ENCODE peak calls at places on chromosomes 3 and 15, in five cellular contexts. Z is lower lobe of right lung; B is T-helper 9 cell; W is left cardiac atrium; P is activated CD4-positive, alpha-beta T cell treated with anti-CD3 and anti-CD28 coated beads, Interleukin-2, amount 50 U/mL, for 24 hours. C is an unnamed sample.

GRCh38 chr15:69848551-69849231 is 249.0 kb downstream of the TLE3 start:
- DNase-seq in Z (no peak), B (no peak), W (no peak), P (no peak), C (peak; percentile 16)

GRCh38 chr3:112111785-112112402 is 21.2 kb downstream of the GCSAM start:
- DNase-seq in Z (no peak), B (peak; percentile 24), W (no peak), P (no peak), C (peak; percentile 55)

GRCh38 chr3:188832146-188832545 is 339.6 kb upstream of the TPRG1 start:
- DNase-seq in Z (no peak), B (no peak), W (no peak), P (no peak), C (peak; percentile 23)

GRCh38 chr3:196631655-196632032 is 7.8 kb upstream of the NRROS start:
- DNase-seq in Z (no peak), B (no peak), W (no peak), P (no peak), C (no peak)

GRCh38 chr15:77035999-77036471 is 34.9 kb downstream of the TSPAN3 start:
- DNase-seq in Z (peak; percentile 45), B (no peak), W (no peak), P (no peak), C (no peak)

GRCh38 chr3:140186421-140186920 is 251.5 kb downstream of the CLSTN2 start:
- DNase-seq in Z (no peak), B (no peak), W (peak; percentile 24), P (no peak), C (peak; percentile 56)

GRCh38 chr3:111763101-111763500 is 96.0 kb upstream of the PHLDB2 start:
- DNase-seq in Z (no peak), B (no peak), W (no peak), P (no peak), C (no peak)

GRCh38 chr3:179263134-179263533 is 12.2 kb upstream of the KCNMB3 start:
- DNase-seq in Z (no peak), B (no peak), W (no peak), P (no peak), C (no peak)

GRCh38 chr3:12461097-12461649 is 23.1 kb upstream of the TSEN2 start:
- DNase-seq in Z (no peak), B (no peak), W (no peak), P (no peak), C (no peak)

GRCh38 chr15:68620721-68621528 is 42.1 kb downstream of the CORO2B start:
- DNase-seq in Z (peak; percentile 70), B (no peak), W (peak; percentile 92), P (no peak), C (no peak)

GRCh38 chr3:37974121-37974927 is 16.3 kb upstream of the VILL start:
- DNase-seq in Z (peak; percentile 78), B (peak; percentile 60), W (peak; percentile 63), P (peak; percentile 39), C (peak; percentile 64)

GRCh38 chr3:107315136-107315535 is 62.1 kb upstream of the CCDC54 start:
- DNase-seq in Z (no peak), B (no peak), W (no peak), P (no peak), C (peak; percentile 46)

GRCh38 chr15:47987908-47988532 is 132.8 kb upstream of the SLC24A5 start:
- DNase-seq in Z (no peak), B (no peak), W (no peak), P (no peak), C (peak; percentile 17)

GRCh38 chr15:42157981-42158765 is 1.7 kb upstream of the PLA2G4F start:
- DNase-seq in Z (no peak), B (no peak), W (no peak), P (no peak), C (peak; percentile 48)

GRCh38 chr15:72967397-72967796 is 84.9 kb upstream of the NEO1 start:
- DNase-seq in Z (no peak), B (no peak), W (no peak), P (no peak), C (no peak)

GRCh38 chr3:2452249-2452648 is 353.6 kb downstream of the CNTN4 start:
- DNase-seq in Z (no peak), B (no peak), W (no peak), P (no peak), C (no peak)

GRCh38 chr15:73599934-73600333 is 33.3 kb downstream of the NPTN start:
- DNase-seq in Z (no peak), B (no peak), W (no peak), P (no peak), C (peak; percentile 78)

GRCh38 chr3:141328286-141329166 is 39.8 kb upstream of the ZBTB38 start:
- DNase-seq in Z (no peak), B (no peak), W (no peak), P (no peak), C (no peak)

GRCh38 chr15:28885630-28886430 is at the start of gene APBA2:
- DNase-seq in Z (no peak), B (peak; percentile 23), W (no peak), P (peak; percentile 24), C (no peak)

GRCh38 chr3:42129014-42129953 is 38.1 kb downstream of the TRAK1 start:
- DNase-seq in Z (no peak), B (no peak), W (no peak), P (no peak), C (no peak)

GRCh38 chr3:131735121-131735520 is 232.3 kb upstream of the MRPL3 start:
- DNase-seq in Z (no peak), B (no peak), W (no peak), P (no peak), C (peak; percentile 60)

GRCh38 chr3:79515072-79515471 is 252.7 kb downstream of the ROBO1 start:
- DNase-seq in Z (no peak), B (no peak), W (no peak), P (no peak), C (no peak)

GRCh38 chr3:147411235-147411607 is 2.1 kb downstream of the ZIC1 start:
- DNase-seq in Z (no peak), B (no peak), W (no peak), P (no peak), C (no peak)

GRCh38 chr3:124115279-124115678 is 123.4 kb upstream of the ROPN1 start:
- DNase-seq in Z (no peak), B (no peak), W (no peak), P (no peak), C (no peak)

GRCh38 chr3:46926039-46926438 is 48.5 kb downstream of the PTH1R start:
- DNase-seq in Z (peak; percentile 80), B (no peak), W (peak; percentile 64), P (no peak), C (peak; percentile 37)

GRCh38 chr15:36960179-36960946 is 140.0 kb downstream of the MEIS2 start:
- DNase-seq in Z (no peak), B (no peak), W (no peak), P (no peak), C (no peak)

GRCh38 chr15:91860498-91860897 is 7.0 kb downstream of the SLCO3A1 start:
- DNase-seq in Z (no peak), B (no peak), W (no peak), P (no peak), C (no peak)

GRCh38 chr3:181457190-181457589 is 254.5 kb upstream of the SOX2 start:
- DNase-seq in Z (no peak), B (no peak), W (peak; percentile 20), P (no peak), C (peak; percentile 68)

GRCh38 chr3:30894521-30895289 is at the start of gene GADL1:
- DNase-seq in Z (peak; percentile 63), B (no peak), W (peak; percentile 28), P (peak; percentile 1), C (no peak)

GRCh38 chr3:167109746-167110145 is 270.4 kb downstream of the ZBBX start:
- DNase-seq in Z (no peak), B (no peak), W (no peak), P (no peak), C (no peak)

GRCh38 chr3:52346623-52347530 is 30.8 kb downstream of the DNAH1 start:
- DNase-seq in Z (no peak), B (no peak), W (no peak), P (no peak), C (no peak)

GRCh38 chr15:42444415-42445063 is 46.4 kb downstream of the ZNF106 start:
- DNase-seq in Z (no peak), B (no peak), W (no peak), P (no peak), C (no peak)

GRCh38 chr3:190038050-190038631 is 82.6 kb downstream of the P3H2 start:
- DNase-seq in Z (peak; percentile 87), B (no peak), W (peak; percentile 40), P (no peak), C (peak; percentile 61)

GRCh38 chr3:127216415-127217261 is 23.7 kb downstream of the PRR23E start:
- DNase-seq in Z (no peak), B (no peak), W (no peak), P (no peak), C (peak; percentile 53)

GRCh38 chr3:74360406-74360805 is 254.1 kb downstream of the CNTN3 start:
- DNase-seq in Z (no peak), B (no peak), W (no peak), P (no peak), C (no peak)

GRCh38 chr15:72203507-72203837 is 5.9 kb upstream of the GRAMD2A start:
- DNase-seq in Z (peak; percentile 48), B (no peak), W (peak; percentile 82), P (no peak), C (peak; percentile 77)

C was measured in HT1080.